ENCODE peak calls at places on chromosomes 3 and 15, in four cellular contexts. Y is foreskin keratinocyte, F is HepG2, U is right cardiac atrium. S is an unnamed sample.
A peak's percentile ranks its signal among the peaks of the same experiment; 100 is the strongest.

GRCh38 chr15:52013151-52013791 is 5.7 kb upstream of the MAPK6 start:
- DNase-seq in Y (peak; percentile 68), F (no peak), U (no peak), S (no peak)

GRCh38 chr3:197186887-197187588 is 111.4 kb downstream of the DLG1 start:
- DNase-seq in U (no peak), Y (no peak), F (peak; percentile 63), S (no peak)

GRCh38 chr15:65903296-65904073 is 34.2 kb downstream of the RAB11A start:
- DNase-seq in Y (no peak), U (no peak), F (peak; percentile 12), S (no peak)

GRCh38 chr3:141575879-141576743 is 89.3 kb downstream of the RASA2 start:
- DNase-seq in U (no peak), F (peak; percentile 7), Y (no peak), S (no peak)

GRCh38 chr3:196287066-196287404 is 491 bp downstream of the PCYT1A start:
- DNase-seq in F (no peak), U (peak; percentile 58), Y (no peak), S (no peak)

GRCh38 chr15:62799919-62800318 is 242.6 kb upstream of the TPM1 start:
- DNase-seq in F (no peak), U (no peak), Y (no peak), S (no peak)

GRCh38 chr15:40334941-40335795 is 5.6 kb downstream of the CCDC9B start:
- DNase-seq in F (no peak), U (peak; percentile 70), Y (no peak), S (no peak)

GRCh38 chr15:76401285-76401684 is 64.7 kb downstream of the ISL2 start:
- DNase-seq in F (no peak), U (no peak), Y (peak; percentile 5), S (no peak)

GRCh38 chr15:67114846-67115521 is 49.6 kb downstream of the SMAD3 start:
- DNase-seq in U (no peak), F (no peak), Y (no peak), S (no peak)

GRCh38 chr3:13145826-13146642 is 72.8 kb upstream of the IQSEC1 start:
- DNase-seq in F (no peak), U (no peak), Y (no peak), S (no peak)

GRCh38 chr3:119649764-119650163 is 10.6 kb downstream of the POPDC2 start:
- DNase-seq in Y (no peak), F (no peak), U (no peak), S (no peak)

GRCh38 chr3:196322-197153 is at the start of gene CHL1:
- DNase-seq in Y (no peak), F (no peak), U (peak; percentile 83), S (no peak)

DNA sequence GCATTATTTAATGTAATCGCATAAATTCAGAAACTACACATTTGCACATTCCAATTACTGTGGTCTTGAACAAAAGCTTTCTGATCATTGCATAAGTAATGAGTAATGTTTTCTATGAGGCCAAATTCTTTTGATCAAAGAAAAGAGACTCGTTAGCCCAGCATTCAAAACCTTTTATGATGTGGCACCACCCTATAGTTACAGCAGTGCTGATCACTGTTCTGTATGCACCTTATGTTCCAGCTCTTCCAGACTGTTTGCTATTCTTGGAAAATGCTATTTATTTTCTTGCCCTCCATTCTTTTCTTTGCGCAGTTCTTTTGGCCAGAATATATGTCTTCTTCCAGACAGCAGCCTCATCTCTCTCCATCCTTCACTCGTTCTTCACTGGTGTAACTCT is 42.3 kb downstream of the MAP3K13 start:
- DNase-seq in Y (no peak), U (no peak), F (no peak), S (no peak)
- H3K27ac ChIP-seq in Y (no peak overlapping the region), U (no peak overlapping the region), F (no peak overlapping the region), S (no peak overlapping the region)

GRCh38 chr3:53195066-53195450 is 34.0 kb downstream of the PRKCD start:
- DNase-seq in U (no peak), Y (no peak), F (no peak), S (no peak)
- H3K27ac ChIP-seq in U (no peak overlapping the region), Y (no peak overlapping the region), F (no peak overlapping the region), S (no peak overlapping the region)

GRCh38 chr3:69425249-69425648 is 39.4 kb upstream of the FRMD4B start:
- DNase-seq in U (no peak), Y (no peak), F (peak; percentile 14), S (no peak)
- H3K27ac ChIP-seq in U (no peak overlapping the region), Y (no peak overlapping the region), F (no peak overlapping the region), S (no peak overlapping the region)

DNA sequence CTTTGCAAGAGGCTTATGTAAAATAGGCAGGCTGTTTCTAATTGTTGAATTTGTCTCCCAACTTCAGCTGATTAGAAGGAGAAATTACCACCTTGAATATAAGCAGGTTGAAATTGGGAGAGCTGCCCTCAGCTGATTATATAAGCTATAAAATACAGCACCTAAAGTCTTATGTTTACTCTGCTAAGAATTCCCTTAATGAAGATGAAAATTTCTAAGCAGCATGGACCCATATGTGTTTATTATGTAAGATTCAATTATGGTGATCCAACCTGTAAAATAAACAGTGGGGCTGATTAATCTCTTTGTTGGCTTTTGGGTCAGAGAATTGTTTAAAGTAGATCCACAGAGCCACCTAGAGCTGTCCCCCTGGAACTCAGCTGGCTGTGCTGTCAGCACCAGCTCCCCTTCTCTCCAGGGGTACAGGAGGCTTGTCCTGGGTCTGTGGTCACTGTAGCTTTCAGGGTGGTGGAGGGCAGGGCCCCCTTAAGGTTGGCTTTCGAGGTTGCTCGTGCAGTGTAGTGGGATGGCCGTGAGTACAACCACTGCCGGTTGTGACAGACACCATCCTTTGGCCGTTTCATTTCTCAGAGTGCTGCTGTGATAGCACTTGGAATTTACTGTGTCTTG is 9.5 kb downstream of the SLCO3A1 start:
- DNase-seq in F (no peak), Y (no peak), U (no peak), S (no peak)
- H3K27ac ChIP-seq in F (no peak overlapping the region), Y (peak overlapping the region; percentile 7), U (peak overlapping the region; percentile 34), S (peak overlapping the region; percentile 6)

GRCh38 chr3:26099692-26100091 is 309.8 kb downstream of the OXSM start:
- DNase-seq in F (no peak), Y (no peak), U (no peak), S (no peak)

GRCh38 chr3:26104856-26105255 is 315.0 kb downstream of the OXSM start:
- DNase-seq in F (no peak), U (no peak), Y (no peak), S (no peak)

GRCh38 chr3:26102376-26103110 is 312.7 kb downstream of the OXSM start:
- DNase-seq in Y (no peak), U (no peak), F (no peak), S (no peak)

DNA sequence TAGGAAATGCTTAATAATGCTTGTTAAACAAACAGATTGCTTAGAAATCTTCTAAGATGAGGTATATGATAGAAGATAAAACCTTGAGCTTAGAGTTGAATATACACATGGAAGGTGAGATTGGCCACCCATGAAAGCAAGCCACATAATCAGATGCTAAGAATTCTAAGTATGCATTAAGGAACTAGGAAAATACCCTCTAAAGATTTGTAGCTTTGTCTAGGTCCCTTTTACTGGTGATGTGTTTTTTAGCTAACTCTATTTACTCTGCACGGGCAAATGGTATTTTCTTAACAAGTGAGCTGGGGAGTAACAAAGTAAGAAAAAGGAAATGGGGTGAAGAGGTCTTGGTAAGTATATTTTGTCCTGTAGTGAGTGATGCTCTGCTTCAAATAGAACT is 310.3 kb downstream of the OXSM start:
- DNase-seq in F (no peak), U (no peak), Y (no peak), S (no peak)
- H3K27ac ChIP-seq in F (no peak overlapping the region), U (no peak overlapping the region), Y (no peak overlapping the region), S (no peak overlapping the region)

DNA sequence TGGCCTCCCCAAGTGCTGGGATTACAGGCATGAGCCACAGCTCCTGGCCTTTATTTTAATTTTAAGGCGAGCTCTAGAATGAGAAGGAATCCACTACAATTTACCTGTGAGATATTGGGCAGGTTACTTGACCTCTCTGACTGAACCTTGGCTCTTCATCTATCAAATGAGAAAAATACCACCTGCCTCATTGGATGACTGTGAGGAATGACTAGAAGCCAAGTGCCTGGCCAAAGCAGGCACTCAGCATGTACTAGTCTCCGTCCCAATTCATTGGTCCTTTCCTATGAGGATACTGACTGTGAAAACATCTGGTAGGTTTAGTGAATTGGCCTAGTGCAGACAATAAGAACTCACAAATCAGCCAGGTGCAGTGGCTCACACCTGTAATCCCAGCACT is 38.5 kb upstream of the OSBPL11 start:
- DNase-seq in U (no peak), Y (no peak), F (no peak), S (no peak)
- H3K27ac ChIP-seq in U (no peak overlapping the region), Y (no peak overlapping the region), F (no peak overlapping the region), S (no peak overlapping the region)

GRCh38 chr3:153285982-153286381 is 124.0 kb downstream of the RAP2B start:
- DNase-seq in F (no peak), U (no peak), Y (peak; percentile 85), S (peak; percentile 75)
- H3K27ac ChIP-seq in F (no peak overlapping the region), U (no peak overlapping the region), Y (peak overlapping the region; percentile 96), S (peak overlapping the region; percentile 99)

GRCh38 chr3:56321892-56322291 is 146.4 kb downstream of the ERC2 start:
- DNase-seq in U (no peak), F (no peak), Y (no peak), S (no peak)

GRCh38 chr3:56323986-56324420 is 144.3 kb downstream of the ERC2 start:
- DNase-seq in Y (no peak), U (no peak), F (no peak), S (no peak)

GRCh38 chr3:56322862-56323261 is 145.4 kb downstream of the ERC2 start:
- DNase-seq in Y (no peak), U (no peak), F (no peak), S (no peak)

GRCh38 chr3:56321383-56321782 is 146.9 kb downstream of the ERC2 start:
- DNase-seq in F (no peak), U (no peak), Y (no peak), S (no peak)

GRCh38 chr3:56324473-56324872 is 143.8 kb downstream of the ERC2 start:
- DNase-seq in F (no peak), Y (no peak), U (no peak), S (no peak)
- H3K27ac ChIP-seq in F (no peak overlapping the region), Y (no peak overlapping the region), U (no peak overlapping the region), S (no peak overlapping the region)

DNA sequence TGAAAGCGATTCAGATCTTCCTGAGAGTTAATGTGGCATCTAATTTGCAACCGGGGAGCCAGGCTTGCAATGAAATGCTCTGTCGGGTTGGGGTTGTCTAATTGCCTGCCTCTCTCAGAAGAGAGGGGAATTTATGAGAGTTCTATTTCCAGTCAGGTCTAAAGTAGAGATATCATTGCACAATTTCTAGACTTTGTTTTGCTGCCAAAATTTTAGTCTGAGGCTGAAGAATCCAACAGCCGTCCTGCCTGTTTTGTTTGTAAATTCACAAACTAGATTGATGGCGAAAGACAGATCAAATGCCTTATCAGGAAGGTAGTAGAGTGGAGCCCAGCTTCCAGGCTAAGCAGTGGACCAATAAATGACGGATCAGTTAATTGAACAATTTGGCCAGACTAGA is 630 bp downstream of the LIPC start:
- DNase-seq in Y (no peak), U (no peak), F (no peak), S (no peak)
- H3K27ac ChIP-seq in Y (no peak overlapping the region), U (no peak overlapping the region), F (peak overlapping the region; percentile 77), S (no peak overlapping the region)